ENCODE peak calls at places on chromosomes 12 and 14, in six cellular contexts. One of them, this sample, is unnamed. For H3K9me3, the result is how much of the 10 kb centered on the place peaks cover.

GRCh38 chr14:96567289-96567899 is 65.2 kb downstream of the PAPOLA start:
- DNase-seq in stomach: no peak
- DNase-seq in CD8-positive, alpha-beta memory T cell: no peak
- DNase-seq in AG04450: peak
- DNase-seq in mucosa of descending colon: no peak
- DNase-seq in breast epithelium: no peak
- DNase-seq in this sample: no peak

GRCh38 chr12:102948941-102949352 is 8.5 kb upstream of the ASCL1 start:
- DNase-seq in stomach: peak
- DNase-seq in CD8-positive, alpha-beta memory T cell: peak
- DNase-seq in AG04450: peak
- DNase-seq in mucosa of descending colon: peak
- DNase-seq in breast epithelium: no peak
- DNase-seq in this sample: peak

GRCh38 chr12:114209852-114210251 is 196.1 kb downstream of the TBX5 start:
- DNase-seq in stomach: no peak
- DNase-seq in CD8-positive, alpha-beta memory T cell: no peak
- DNase-seq in AG04450: no peak
- DNase-seq in mucosa of descending colon: no peak
- DNase-seq in breast epithelium: no peak
- DNase-seq in this sample: no peak

GRCh38 chr12:121430821-121431415 is 31.0 kb downstream of the RNF34 start:
- DNase-seq in stomach: no peak
- DNase-seq in CD8-positive, alpha-beta memory T cell: no peak
- DNase-seq in AG04450: no peak
- DNase-seq in mucosa of descending colon: no peak
- DNase-seq in breast epithelium: no peak
- DNase-seq in this sample: no peak

GRCh38 chr14:102375126-102375525 is 12.4 kb downstream of the TECPR2 start:
- DNase-seq in stomach: no peak
- DNase-seq in CD8-positive, alpha-beta memory T cell: no peak
- DNase-seq in AG04450: no peak
- DNase-seq in mucosa of descending colon: no peak
- DNase-seq in breast epithelium: no peak
- DNase-seq in this sample: no peak

GRCh38 chr12:54082402-54082892 is 28.8 kb downstream of the HOXC4 start:
- DNase-seq in stomach: peak
- DNase-seq in CD8-positive, alpha-beta memory T cell: peak
- DNase-seq in AG04450: no peak
- DNase-seq in mucosa of descending colon: peak
- DNase-seq in breast epithelium: no peak
- DNase-seq in this sample: peak

GRCh38 chr12:2562400-2562799 is 232.4 kb upstream of the FKBP4 start:
- DNase-seq in stomach: no peak
- DNase-seq in CD8-positive, alpha-beta memory T cell: no peak
- DNase-seq in AG04450: no peak
- DNase-seq in mucosa of descending colon: no peak
- DNase-seq in breast epithelium: no peak
- DNase-seq in this sample: no peak

GRCh38 chr14:84208451-84208850 is 1321.5 kb upstream of the FLRT2 start:
- DNase-seq in stomach: no peak
- DNase-seq in CD8-positive, alpha-beta memory T cell: no peak
- DNase-seq in AG04450: no peak
- DNase-seq in mucosa of descending colon: no peak
- DNase-seq in breast epithelium: no peak
- DNase-seq in this sample: no peak

GRCh38 chr14:100246809-100247428 is 8.0 kb downstream of the YY1 start:
- DNase-seq in stomach: no peak
- DNase-seq in CD8-positive, alpha-beta memory T cell: no peak
- DNase-seq in AG04450: no peak
- DNase-seq in mucosa of descending colon: no peak
- DNase-seq in breast epithelium: no peak
- DNase-seq in this sample: no peak

GRCh38 chr14:83827383-83827782 is 1702.6 kb upstream of the FLRT2 start:
- DNase-seq in stomach: no peak
- DNase-seq in CD8-positive, alpha-beta memory T cell: no peak
- DNase-seq in AG04450: no peak
- DNase-seq in mucosa of descending colon: no peak
- DNase-seq in breast epithelium: no peak
- DNase-seq in this sample: no peak

GRCh38 chr12:56571131-56571530 is 49.5 kb downstream of the RBMS2 start:
- DNase-seq in stomach: no peak
- DNase-seq in CD8-positive, alpha-beta memory T cell: no peak
- DNase-seq in AG04450: no peak
- DNase-seq in mucosa of descending colon: no peak
- DNase-seq in breast epithelium: no peak
- DNase-seq in this sample: no peak

GRCh38 chr14:24037658-24038037 is 14.2 kb upstream of the CARMIL3 start:
- DNase-seq in stomach: peak
- DNase-seq in CD8-positive, alpha-beta memory T cell: no peak
- DNase-seq in AG04450: no peak
- DNase-seq in mucosa of descending colon: peak
- DNase-seq in breast epithelium: no peak
- DNase-seq in this sample: no peak

GRCh38 chr14:82642425-82642824 is 1108.8 kb upstream of the SEL1L start:
- DNase-seq in stomach: no peak
- DNase-seq in CD8-positive, alpha-beta memory T cell: no peak
- DNase-seq in AG04450: no peak
- DNase-seq in mucosa of descending colon: peak
- DNase-seq in breast epithelium: peak
- DNase-seq in this sample: no peak

GRCh38 chr12:124185970-124186686 is 108.8 kb upstream of the RFLNA start:
- DNase-seq in stomach: peak
- DNase-seq in CD8-positive, alpha-beta memory T cell: no peak
- DNase-seq in AG04450: no peak
- DNase-seq in mucosa of descending colon: no peak
- DNase-seq in breast epithelium: no peak
- DNase-seq in this sample: no peak

GRCh38 chr12:66742508-66743367 is 63.9 kb upstream of the GRIP1 start:
- DNase-seq in stomach: no peak
- DNase-seq in CD8-positive, alpha-beta memory T cell: no peak
- DNase-seq in AG04450: no peak
- DNase-seq in mucosa of descending colon: no peak
- DNase-seq in breast epithelium: no peak
- DNase-seq in this sample: no peak

GRCh38 chr12:125089626-125090025 is 24.4 kb downstream of the AACS start:
- DNase-seq in stomach: no peak
- DNase-seq in CD8-positive, alpha-beta memory T cell: no peak
- DNase-seq in AG04450: no peak
- DNase-seq in mucosa of descending colon: no peak
- DNase-seq in breast epithelium: no peak
- DNase-seq in this sample: no peak

GRCh38 chr12:92518071-92518470 is 184.7 kb upstream of the PLEKHG7 start:
- DNase-seq in stomach: no peak
- DNase-seq in CD8-positive, alpha-beta memory T cell: no peak
- DNase-seq in AG04450: no peak
- DNase-seq in mucosa of descending colon: no peak
- DNase-seq in breast epithelium: no peak
- DNase-seq in this sample: no peak

GRCh38 chr12:80032967-80033366 is 66.4 kb upstream of the OTOGL start:
- DNase-seq in stomach: no peak
- DNase-seq in CD8-positive, alpha-beta memory T cell: no peak
- DNase-seq in AG04450: no peak
- DNase-seq in mucosa of descending colon: no peak
- DNase-seq in breast epithelium: no peak
- DNase-seq in this sample: no peak

GRCh38 chr12:27260746-27261145 is 16.7 kb downstream of the STK38L start:
- DNase-seq in stomach: no peak
- DNase-seq in CD8-positive, alpha-beta memory T cell: no peak
- DNase-seq in AG04450: no peak
- DNase-seq in mucosa of descending colon: no peak
- DNase-seq in breast epithelium: no peak
- DNase-seq in this sample: no peak

GRCh38 chr14:91511014-91511466 is 930 bp upstream of the PPP4R3A start:
- DNase-seq in stomach: no peak
- DNase-seq in CD8-positive, alpha-beta memory T cell: no peak
- DNase-seq in AG04450: no peak
- DNase-seq in mucosa of descending colon: no peak
- DNase-seq in breast epithelium: no peak
- DNase-seq in this sample: no peak

GRCh38 chr14:58978336-58978735 is 210.1 kb upstream of the DAAM1 start:
- DNase-seq in stomach: no peak
- DNase-seq in CD8-positive, alpha-beta memory T cell: no peak
- DNase-seq in AG04450: no peak
- DNase-seq in mucosa of descending colon: peak
- DNase-seq in breast epithelium: no peak
- DNase-seq in this sample: no peak

GRCh38 chr12:5430639-5431603 is 987 bp upstream of the NTF3 start:
- DNase-seq in stomach: no peak
- DNase-seq in CD8-positive, alpha-beta memory T cell: no peak
- DNase-seq in AG04450: no peak
- DNase-seq in mucosa of descending colon: no peak
- DNase-seq in breast epithelium: no peak
- DNase-seq in this sample: no peak
- H3K4me3 ChIP-seq in stomach: peak
- H3K4me3 ChIP-seq in CD8-positive, alpha-beta memory T cell: no peak
- H3K4me3 ChIP-seq in AG04450: peak
- H3K4me3 ChIP-seq in mucosa of descending colon: no peak
- H3K4me3 ChIP-seq in breast epithelium: peak
- H3K4me3 ChIP-seq in this sample: peak

GRCh38 chr12:38123566-38124246 is 192.9 kb upstream of the ALG10B start:
- DNase-seq in stomach: no peak
- DNase-seq in CD8-positive, alpha-beta memory T cell: no peak
- DNase-seq in AG04450: no peak
- DNase-seq in mucosa of descending colon: no peak
- DNase-seq in breast epithelium: no peak
- DNase-seq in this sample: no peak
- H3K9me3 ChIP-seq in stomach: under half
- H3K9me3 ChIP-seq in CD8-positive, alpha-beta memory T cell: under half
- H3K9me3 ChIP-seq in AG04450: under half
- H3K9me3 ChIP-seq in mucosa of descending colon: under half
- H3K9me3 ChIP-seq in breast epithelium: under half
- H3K9me3 ChIP-seq in this sample: under half

DNA sequence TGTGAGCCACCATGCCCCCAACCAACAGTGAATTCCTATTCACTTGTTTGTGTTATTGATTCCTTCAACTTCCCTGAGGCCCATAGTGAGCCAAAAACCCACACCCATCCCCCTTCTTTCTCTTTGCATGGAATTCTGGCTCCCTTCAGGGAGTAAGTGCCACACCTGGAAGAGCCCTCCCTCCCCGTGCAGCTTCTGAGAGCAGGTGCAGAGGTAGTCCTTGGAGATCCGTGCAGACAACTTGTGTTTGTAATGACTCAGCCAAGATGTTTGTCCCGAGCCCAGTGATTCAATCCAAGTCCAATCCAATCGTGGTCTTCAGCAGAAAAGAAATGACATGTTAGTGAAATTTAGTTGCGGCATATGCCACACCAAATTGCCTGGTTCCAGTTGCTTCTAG is 27.4 kb downstream of the GPRC5A start:
- DNase-seq in stomach: no peak
- DNase-seq in CD8-positive, alpha-beta memory T cell: no peak
- DNase-seq in AG04450: no peak
- DNase-seq in mucosa of descending colon: no peak
- DNase-seq in breast epithelium: no peak
- DNase-seq in this sample: no peak
- H3K4me3 ChIP-seq in stomach: no peak
- H3K4me3 ChIP-seq in CD8-positive, alpha-beta memory T cell: no peak
- H3K4me3 ChIP-seq in AG04450: no peak
- H3K4me3 ChIP-seq in mucosa of descending colon: no peak
- H3K4me3 ChIP-seq in breast epithelium: no peak
- H3K4me3 ChIP-seq in this sample: no peak

GRCh38 chr14:27222671-27223070 is 624.8 kb upstream of the NOVA1 start:
- DNase-seq in stomach: no peak
- DNase-seq in CD8-positive, alpha-beta memory T cell: no peak
- DNase-seq in AG04450: no peak
- DNase-seq in mucosa of descending colon: no peak
- DNase-seq in breast epithelium: no peak
- DNase-seq in this sample: no peak
- H3K9me3 ChIP-seq in stomach: under half
- H3K9me3 ChIP-seq in CD8-positive, alpha-beta memory T cell: under half
- H3K9me3 ChIP-seq in AG04450: under half
- H3K9me3 ChIP-seq in mucosa of descending colon: under half
- H3K9me3 ChIP-seq in breast epithelium: under half
- H3K9me3 ChIP-seq in this sample: under half

GRCh38 chr12:127145543-127145928 is 1121.4 kb upstream of the TMEM132C start:
- DNase-seq in stomach: no peak
- DNase-seq in CD8-positive, alpha-beta memory T cell: no peak
- DNase-seq in AG04450: no peak
- DNase-seq in mucosa of descending colon: no peak
- DNase-seq in breast epithelium: no peak
- DNase-seq in this sample: no peak

GRCh38 chr12:127147724-127148123 is 1119.2 kb upstream of the TMEM132C start:
- DNase-seq in stomach: no peak
- DNase-seq in CD8-positive, alpha-beta memory T cell: no peak
- DNase-seq in AG04450: no peak
- DNase-seq in mucosa of descending colon: no peak
- DNase-seq in breast epithelium: no peak
- DNase-seq in this sample: no peak

GRCh38 chr12:127144770-127145169 is 1122.2 kb upstream of the TMEM132C start:
- DNase-seq in stomach: no peak
- DNase-seq in CD8-positive, alpha-beta memory T cell: no peak
- DNase-seq in AG04450: no peak
- DNase-seq in mucosa of descending colon: no peak
- DNase-seq in breast epithelium: no peak
- DNase-seq in this sample: no peak

GRCh38 chr12:127146991-127147718 is 1119.8 kb upstream of the TMEM132C start:
- DNase-seq in stomach: no peak
- DNase-seq in CD8-positive, alpha-beta memory T cell: no peak
- DNase-seq in AG04450: no peak
- DNase-seq in mucosa of descending colon: no peak
- DNase-seq in breast epithelium: no peak
- DNase-seq in this sample: no peak

GRCh38 chr12:127145929-127146789 is 1120.8 kb upstream of the TMEM132C start:
- DNase-seq in stomach: peak
- DNase-seq in CD8-positive, alpha-beta memory T cell: peak
- DNase-seq in AG04450: no peak
- DNase-seq in mucosa of descending colon: peak
- DNase-seq in breast epithelium: no peak
- DNase-seq in this sample: peak
- H3K4me3 ChIP-seq in stomach: peak
- H3K4me3 ChIP-seq in CD8-positive, alpha-beta memory T cell: peak
- H3K4me3 ChIP-seq in AG04450: peak
- H3K4me3 ChIP-seq in mucosa of descending colon: peak
- H3K4me3 ChIP-seq in breast epithelium: peak
- H3K4me3 ChIP-seq in this sample: peak

DNA sequence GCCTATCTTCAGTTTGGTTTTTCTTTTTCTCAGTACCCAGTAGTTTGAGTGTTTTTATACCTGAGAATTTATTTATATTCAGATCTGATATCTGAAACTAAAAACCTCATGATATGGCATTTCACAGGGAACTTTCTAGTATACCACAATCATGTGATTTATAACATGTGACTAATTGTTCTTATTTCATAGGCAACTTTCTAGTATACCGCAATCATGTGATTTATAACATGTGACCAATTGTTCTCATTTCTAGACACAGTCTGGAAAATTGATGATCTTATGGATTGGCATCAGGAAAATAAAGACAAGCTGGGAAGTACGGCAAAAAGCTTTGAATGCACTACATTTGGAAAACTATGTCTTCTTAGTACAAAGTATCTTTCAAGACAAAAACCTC is 20.6 kb downstream of the ZNF268 start:
- DNase-seq in stomach: no peak
- DNase-seq in CD8-positive, alpha-beta memory T cell: no peak
- DNase-seq in AG04450: no peak
- DNase-seq in mucosa of descending colon: no peak
- DNase-seq in breast epithelium: no peak
- DNase-seq in this sample: no peak
- H3K9me3 ChIP-seq in stomach: half or more
- H3K9me3 ChIP-seq in CD8-positive, alpha-beta memory T cell: half or more
- H3K9me3 ChIP-seq in AG04450: under half
- H3K9me3 ChIP-seq in mucosa of descending colon: half or more
- H3K9me3 ChIP-seq in breast epithelium: half or more
- H3K9me3 ChIP-seq in this sample: under half

This sample was measured in Peyer's patch.